ENCODE peak calls at places on chromosomes 6 and 20, in six cellular contexts. W is globus pallidus; T is effector CD4-positive, alpha-beta T cell; N is psoas muscle; O is left lung; B is progenitor cell of endocrine pancreas. S is an unnamed sample.

GRCh38 chr6:26366504-26366903 is 1.5 kb downstream of the BTN3A2 start:
- DNase-seq in W (no peak), O (no peak), T (no peak), B (no peak), N (no peak), S (no peak)

GRCh38 chr6:101268541-101268940 is 125.0 kb upstream of the GRIK2 start:
- DNase-seq in W (no peak), B (no peak), O (no peak), T (no peak), N (no peak), S (no peak)

GRCh38 chr20:44052166-44052565 is 134.8 kb downstream of the JPH2 start:
- DNase-seq in B (peak), N (no peak), T (no peak), W (no peak), O (no peak), S (no peak)

GRCh38 chr20:46027245-46027853 is 1.7 kb upstream of the SLC12A5 start:
- DNase-seq in O (no peak), N (no peak), T (peak), W (peak), B (peak), S (no peak)

GRCh38 chr20:8547035-8547649 is 415.1 kb downstream of the PLCB1 start:
- DNase-seq in W (no peak), O (no peak), N (no peak), B (no peak), T (no peak), S (no peak)

GRCh38 chr6:107620736-107621135 is 130.8 kb downstream of the SOBP start:
- DNase-seq in O (no peak), B (no peak), W (no peak), T (no peak), N (no peak), S (no peak)

GRCh38 chr20:36645998-36646397 is at the start of gene SLA2:
- DNase-seq in O (no peak), B (no peak), W (no peak), N (no peak), T (peak), S (no peak)

GRCh38 chr20:57652865-57653545 is 32.8 kb upstream of the ZBP1 start:
- DNase-seq in W (no peak), O (peak), T (no peak), N (no peak), B (no peak), S (no peak)

GRCh38 chr20:1503564-1504227 is 12.5 kb upstream of the SIRPB2 start:
- DNase-seq in T (peak), O (peak), N (peak), B (peak), W (peak), S (peak)

GRCh38 chr6:28235912-28236452 is 10.9 kb downstream of the ZSCAN9 start:
- DNase-seq in O (no peak), T (no peak), B (no peak), N (no peak), W (no peak), S (no peak)

GRCh38 chr6:130365166-130366010 is 429 bp upstream of the TMEM200A start:
- DNase-seq in B (peak), N (peak), O (peak), T (peak), W (no peak), S (no peak)

GRCh38 chr6:68559716-68560115 is 75.4 kb upstream of the ADGRB3 start:
- DNase-seq in O (no peak), B (no peak), N (no peak), W (peak), T (no peak), S (no peak)

GRCh38 chr6:109791301-109791700 is 100.2 kb downstream of the FIG4 start:
- DNase-seq in B (no peak), W (peak), O (peak), T (no peak), N (peak), S (no peak)

GRCh38 chr6:113690255-113690956 is 166.7 kb upstream of the MARCKS start:
- DNase-seq in B (no peak), W (no peak), N (no peak), T (no peak), O (no peak), S (no peak)

GRCh38 chr6:20680697-20681165 is 146.5 kb downstream of the CDKAL1 start:
- DNase-seq in T (no peak), N (no peak), O (no peak), W (no peak), B (no peak), S (no peak)